ENCODE peak calls at places on chromosomes 7 and 10, in four cellular contexts. M is T-helper 2 cell, W is SK-MEL-5, E is C1 segment of cervical spinal cord. K is an unnamed sample.

GRCh38 chr10:131402771-131403723 is 91.5 kb upstream of the TCERG1L start:
- DNase-seq in M (no peak), W (no peak), E (no peak), K (no peak)

GRCh38 chr10:70344144-70344543 is 38.3 kb downstream of the LRRC20 start:
- DNase-seq in M (no peak), W (no peak), E (no peak), K (no peak)

GRCh38 chr7:64951250-64951848 is 39.5 kb downstream of the ZNF117 start:
- DNase-seq in M (no peak), W (peak; percentile 82), E (no peak), K (peak; percentile 42)

GRCh38 chr10:71286521-71287294 is 32.4 kb upstream of the SLC29A3 start:
- DNase-seq in M (no peak), W (no peak), E (no peak), K (no peak)

GRCh38 chr10:1187151-1187854 is 131.1 kb downstream of the WDR37 start:
- DNase-seq in M (no peak), W (no peak), E (peak; percentile 59), K (no peak)

GRCh38 chr7:129739427-129739826 is 127.9 kb downstream of the NRF1 start:
- DNase-seq in M (no peak), W (peak; percentile 48), E (no peak), K (peak; percentile 50)

GRCh38 chr7:155449008-155449879 is 8.7 kb upstream of the EN2 start:
- DNase-seq in M (no peak), W (no peak), E (no peak), K (no peak)

GRCh38 chr7:130822642-130823041 is 88.6 kb upstream of the KLF14 start:
- DNase-seq in M (no peak), W (peak; percentile 99), E (no peak), K (no peak)

GRCh38 chr10:91349381-91349780 is 60.8 kb upstream of the HECTD2 start:
- DNase-seq in M (no peak), W (no peak), E (no peak), K (peak; percentile 41)

GRCh38 chr10:11610151-11610854 is 1.1 kb downstream of the USP6NL start:
- DNase-seq in M (no peak), W (no peak), E (no peak), K (no peak)

GRCh38 chr7:42020067-42020466 is 216.9 kb downstream of the GLI3 start:
- DNase-seq in M (no peak), W (no peak), E (no peak), K (no peak)

GRCh38 chr7:121440857-121441503 is 44.9 kb upstream of the FAM3C start:
- DNase-seq in M (no peak), W (no peak), E (no peak), K (no peak)

GRCh38 chr10:87771871-87772500 is 46.0 kb downstream of the ATAD1 start:
- DNase-seq in M (no peak), W (peak; percentile 64), E (no peak), K (no peak)

K was measured in glomerular endothelial cell.